ENCODE peak calls at places on chromosomes 13 and 19, in nine cellular contexts. D, G, U, T, R, F, M, W and K are unnamed samples.
A peak's percentile ranks its signal among the peaks of the same experiment; 100 is the strongest.

GRCh38 chr19:5312058-5312457 is 28.6 kb downstream of the PTPRS start:
- DNase-seq in R (no peak), D (no peak), G (no peak), W (no peak), F (no peak), U (no peak), T (no peak), M (no peak), K (no peak)

GRCh38 chr13:25489238-25489637 is 117.5 kb downstream of the ATP8A2 start:
- DNase-seq in W (no peak), T (peak; percentile 19), R (no peak), D (no peak), M (no peak), G (no peak), F (peak; percentile 45), U (no peak), K (no peak)

GRCh38 chr13:110347535-110348308 is 40.6 kb downstream of the COL4A2 start:
- DNase-seq in F (peak; percentile 89), D (no peak), G (peak; percentile 91), U (no peak), R (no peak), T (no peak), M (no peak), W (no peak), K (no peak)

GRCh38 chr19:571127-571974 is 1.0 kb upstream of the BSG start:
- DNase-seq in T (no peak), M (no peak), U (peak; percentile 76), G (peak; percentile 52), D (no peak), F (peak; percentile 36), W (peak; percentile 60), R (no peak), K (no peak)

GRCh38 chr19:21638776-21639175 is 128.6 kb downstream of the ZNF100 start:
- DNase-seq in G (no peak), R (no peak), M (no peak), F (no peak), T (no peak), D (no peak), W (no peak), U (no peak), K (no peak)

GRCh38 chr19:45767881-45768643 is 990 bp downstream of the SIX5 start:
- DNase-seq in T (no peak), F (no peak), D (no peak), R (no peak), U (peak; percentile 67), W (no peak), M (no peak), G (peak; percentile 86), K (peak; percentile 64)

GRCh38 chr19:6465663-6466062 is 1.6 kb downstream of the CRB3 start:
- DNase-seq in F (no peak), D (no peak), M (no peak), R (no peak), T (no peak), W (no peak), G (no peak), U (no peak), K (no peak)

GRCh38 chr19:3660493-3661219 is 34.1 kb upstream of the CACTIN start:
- DNase-seq in G (no peak), M (no peak), U (no peak), R (no peak), D (no peak), W (no peak), T (no peak), F (no peak), K (no peak)